ENCODE peak calls at places on chromosomes 13 and 19, in seven cellular contexts. M is epithelial cell of esophagus, R is WERI-Rb-1, N is cardiac fibroblast, Y is GM06990, V is lower leg skin, B is body of pancreas. E is an unnamed sample.

GRCh38 chr13:77800219-77800618 is 102.7 kb downstream of the SLAIN1 start:
- DNase-seq in V (no peak), B (no peak), R (no peak), Y (no peak), M (no peak), N (peak; percentile 16), E (no peak)

GRCh38 chr19:43651758-43652545 is 12.3 kb upstream of the CADM4 start:
- DNase-seq in V (peak; percentile 57), Y (peak; percentile 31), B (peak; percentile 77), M (peak; percentile 72), N (peak; percentile 69), R (peak; percentile 77), E (peak; percentile 71)

GRCh38 chr19:45862564-45863334 is at the start of gene SYMPK:
- DNase-seq in R (peak; percentile 99), M (peak; percentile 99), B (peak; percentile 99), V (peak; percentile 99), N (peak; percentile 98), Y (peak; percentile 97), E (peak; percentile 98)

GRCh38 chr19:19083413-19084178 is 19.8 kb downstream of the SLC25A42 start:
- DNase-seq in R (no peak), M (no peak), Y (no peak), N (no peak), B (no peak), V (no peak), E (no peak)

GRCh38 chr13:80048802-80049201 is 292.1 kb downstream of the SPRY2 start:
- DNase-seq in B (peak; percentile 44), N (peak; percentile 99), M (peak; percentile 90), Y (peak; percentile 76), R (peak; percentile 59), V (peak; percentile 94), E (peak; percentile 87)

GRCh38 chr13:114132419-114133121 is at the start of gene RASA3:
- DNase-seq in V (no peak), B (peak; percentile 69), R (peak; percentile 88), Y (peak; percentile 90), M (peak; percentile 72), N (peak; percentile 65), E (peak; percentile 62)

GRCh38 chr19:55633866-55634265 is 6.9 kb upstream of the ZNF580 start:
- DNase-seq in Y (no peak), R (no peak), N (no peak), B (no peak), V (no peak), M (no peak), E (no peak)

GRCh38 chr19:14560776-14561108 is 11.1 kb downstream of the NDUFB7 start:
- DNase-seq in M (no peak), R (no peak), N (no peak), B (no peak), Y (no peak), V (no peak), E (no peak)

GRCh38 chr13:109387438-109387837 is 398.9 kb downstream of the IRS2 start:
- DNase-seq in V (no peak), R (no peak), N (no peak), Y (no peak), M (no peak), B (no peak), E (no peak)

GRCh38 chr13:73777134-73777533 is 357.1 kb downstream of the KLF12 start:
- DNase-seq in M (no peak), V (no peak), B (no peak), R (no peak), Y (no peak), N (no peak), E (no peak)

GRCh38 chr13:20721454-20722357 is 18.2 kb downstream of the IL17D start:
- DNase-seq in M (peak; percentile 65), R (no peak), N (peak; percentile 59), V (no peak), Y (no peak), B (peak; percentile 51), E (no peak)
- TF ChIP-seq CTCF in M (no peak), R (no peak), N (no peak), V (no peak), Y (no peak), B (no peak), E (no peak)

DNA sequence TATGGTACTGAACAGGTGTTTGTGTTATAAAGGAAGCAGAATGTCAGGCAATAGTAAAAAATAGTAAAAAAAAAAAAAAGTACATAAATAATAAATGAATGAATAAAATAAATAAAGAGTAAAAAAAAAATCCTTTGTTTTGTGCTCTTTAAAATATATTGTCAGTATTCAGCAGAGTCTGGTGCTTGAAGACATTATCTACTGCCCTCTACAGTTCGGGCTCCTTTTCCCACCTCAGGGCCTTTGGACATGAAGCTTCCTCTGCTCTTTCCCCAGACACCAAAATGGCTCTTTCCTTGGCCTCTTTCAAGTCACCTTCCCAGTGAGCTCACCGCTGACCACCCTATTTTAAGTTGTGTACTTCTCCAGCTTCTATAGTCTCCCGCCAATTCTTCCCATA is 137.5 kb downstream of the TNFRSF19 start:
- DNase-seq in N (peak; percentile 70), Y (no peak), M (peak; percentile 59), V (no peak), B (no peak), R (peak; percentile 50), E (no peak)
- TF ChIP-seq CTCF in N (peak; percentile 52), Y (peak; percentile 49), M (peak; percentile 50), V (no peak), B (no peak), R (peak; percentile 52), E (peak; percentile 13)

DNA sequence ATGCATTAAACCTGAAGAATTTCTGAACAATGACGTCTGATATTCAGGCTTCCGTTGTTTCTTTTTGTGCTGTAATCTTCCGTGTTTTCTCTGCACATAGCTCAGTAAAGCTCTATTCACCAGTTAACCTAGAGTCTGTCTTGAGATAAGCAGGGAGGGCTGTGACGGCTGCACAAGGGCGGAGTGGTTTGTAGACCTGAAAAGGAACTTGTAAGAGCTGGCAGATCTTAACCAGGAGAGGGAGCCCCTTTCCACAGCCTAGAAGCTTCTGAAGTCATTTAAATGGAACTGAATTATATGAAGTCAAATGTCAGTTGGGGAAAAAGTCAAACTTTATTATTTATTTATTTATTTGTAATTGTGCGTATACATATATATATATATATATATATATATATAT is 27.5 kb downstream of the DPRX start:
- DNase-seq in N (peak; percentile 51), M (peak; percentile 25), V (peak; percentile 16), Y (no peak), B (no peak), R (peak; percentile 9), E (no peak)
- TF ChIP-seq CTCF in N (peak; percentile 33), M (peak; percentile 18), V (no peak), Y (no peak), B (no peak), R (no peak), E (peak; percentile 9)

GRCh38 chr19:3527250-3527910 is 11.6 kb upstream of the TEKTIP1 start:
- DNase-seq in R (no peak), B (no peak), V (no peak), M (no peak), N (no peak), Y (no peak), E (no peak)

GRCh38 chr19:3526507-3527244 is 12.3 kb upstream of the TEKTIP1 start:
- DNase-seq in R (no peak), N (no peak), V (no peak), Y (no peak), B (no peak), M (no peak), E (no peak)

GRCh38 chr19:3530389-3530788 is 8.6 kb upstream of the TEKTIP1 start:
- DNase-seq in Y (no peak), B (no peak), R (no peak), V (no peak), M (no peak), N (no peak), E (no peak)

GRCh38 chr19:3528539-3529211 is 10.3 kb upstream of the TEKTIP1 start:
- DNase-seq in M (no peak), B (no peak), N (no peak), Y (no peak), R (no peak), V (no peak), E (no peak)

GRCh38 chr19:3528080-3528479 is 10.9 kb upstream of the TEKTIP1 start:
- DNase-seq in N (no peak), R (no peak), M (no peak), V (no peak), Y (no peak), B (no peak), E (no peak)
- TF ChIP-seq CTCF in N (no peak), R (no peak), M (no peak), V (no peak), Y (no peak), B (no peak), E (no peak)

GRCh38 chr19:12546068-12546467 is 5.2 kb downstream of the ZNF564 start:
- DNase-seq in B (no peak), Y (no peak), M (no peak), N (no peak), V (no peak), R (no peak), E (no peak)

GRCh38 chr19:12546903-12547302 is 4.4 kb downstream of the ZNF564 start:
- DNase-seq in B (no peak), M (no peak), V (no peak), N (no peak), R (no peak), Y (no peak), E (no peak)

GRCh38 chr19:12543855-12544254 is 7.4 kb downstream of the ZNF564 start:
- DNase-seq in Y (no peak), N (peak; percentile 74), M (peak; percentile 73), B (no peak), V (no peak), R (no peak), E (no peak)

GRCh38 chr19:12545267-12545666 is 6.0 kb downstream of the ZNF564 start:
- DNase-seq in V (no peak), Y (no peak), M (no peak), R (no peak), N (no peak), B (no peak), E (no peak)

DNA sequence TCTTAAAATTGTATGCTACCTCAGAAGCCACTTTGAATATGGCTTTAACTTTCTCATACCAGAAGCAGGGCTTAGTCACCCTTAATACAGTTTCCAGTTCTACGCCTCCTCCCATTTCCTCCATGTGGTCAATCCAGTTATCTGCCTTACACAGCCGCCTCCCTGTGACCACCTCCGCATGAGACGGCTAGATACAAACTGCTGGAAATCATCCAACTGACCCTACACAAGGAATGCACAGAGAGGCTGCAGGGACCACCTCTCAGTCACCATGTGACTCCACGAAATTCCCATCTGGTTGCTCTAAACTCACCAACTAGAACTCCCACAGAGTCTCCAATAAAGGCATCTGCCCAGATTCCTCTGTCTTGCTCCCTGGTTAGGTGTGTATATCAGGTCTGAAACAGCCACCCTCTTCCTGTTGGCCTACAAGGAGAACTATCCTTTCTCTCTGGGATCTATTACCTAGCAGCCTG is 6.8 kb downstream of the ZNF564 start:
- DNase-seq in R (no peak), V (no peak), B (no peak), M (peak; percentile 33), N (peak; percentile 79), Y (no peak), E (no peak)
- TF ChIP-seq CTCF in R (no peak), V (no peak), B (no peak), M (no peak), N (no peak), Y (no peak), E (no peak)

E was measured in tibial nerve.